ENCODE peak calls at places on chromosomes 2 and 18, in five cellular contexts. O, A, W, V and C are unnamed samples.

GRCh38 chr2:18597618-18598017 is 8.2 kb upstream of the NT5C1B start:
- DNase-seq in O (no peak), A (no peak), W (no peak), V (no peak), C (no peak)

GRCh38 chr2:61575447-61575859 is 37.3 kb upstream of the XPO1 start:
- DNase-seq in O (peak; percentile 15), A (no peak), W (no peak), V (no peak), C (no peak)

GRCh38 chr2:55590810-55591440 is 26.5 kb downstream of the PPP4R3B start:
- DNase-seq in O (peak; percentile 11), A (peak; percentile 27), W (no peak), V (no peak), C (no peak)

GRCh38 chr18:45321520-45321919 is 293.8 kb upstream of the SLC14A2 start:
- DNase-seq in O (no peak), A (no peak), W (no peak), V (no peak), C (no peak)

GRCh38 chr2:111662039-111662740 is 221.8 kb downstream of the ANAPC1 start:
- DNase-seq in O (no peak), A (no peak), W (no peak), V (no peak), C (no peak)

GRCh38 chr2:15511686-15512085 is 49.4 kb downstream of the NBAS start:
- DNase-seq in O (no peak), A (no peak), W (no peak), V (no peak), C (no peak)

GRCh38 chr2:2021995-2022394 is 277.7 kb upstream of the PXDN start:
- DNase-seq in O (no peak), A (no peak), W (no peak), V (no peak), C (no peak)

GRCh38 chr2:28160986-28161425 is 231.7 kb upstream of the FOSL2 start:
- DNase-seq in O (no peak), A (no peak), W (no peak), V (no peak), C (no peak)

GRCh38 chr2:222730346-222731065 is 59.0 kb downstream of the MOGAT1 start:
- DNase-seq in O (peak; percentile 55), A (no peak), W (no peak), V (no peak), C (peak; percentile 34)

GRCh38 chr2:207473203-207473865 is 56.4 kb upstream of the CREB1 start:
- DNase-seq in O (peak; percentile 30), A (no peak), W (peak; percentile 30), V (peak; percentile 44), C (peak; percentile 51)

GRCh38 chr18:3585656-3586509 is 135.9 kb downstream of the TGIF1 start:
- DNase-seq in O (no peak), A (peak; percentile 93), W (peak; percentile 92), V (peak; percentile 63), C (peak; percentile 73)

GRCh38 chr2:238155761-238156694 is 2.7 kb upstream of the ERFE start:
- DNase-seq in O (no peak), A (no peak), W (no peak), V (no peak), C (no peak)

GRCh38 chr2:58651930-58652329 is 410.8 kb upstream of the FANCL start:
- DNase-seq in O (no peak), A (no peak), W (no peak), V (no peak), C (no peak)

GRCh38 chr2:111884592-111884964 is 585 bp upstream of the ANAPC1 start:
- DNase-seq in O (no peak), A (no peak), W (no peak), V (no peak), C (no peak)

GRCh38 chr2:47172156-47172921 is 17.2 kb upstream of the STPG4 start:
- DNase-seq in O (no peak), A (no peak), W (peak; percentile 72), V (no peak), C (no peak)

GRCh38 chr2:98637401-98638144 is 29.2 kb downstream of the UNC50 start:
- DNase-seq in O (peak; percentile 67), A (no peak), W (no peak), V (no peak), C (no peak)

GRCh38 chr18:77059294-77059916 is 73.2 kb downstream of the MBP start:
- DNase-seq in O (no peak), A (peak; percentile 52), W (peak; percentile 65), V (no peak), C (peak; percentile 67)

GRCh38 chr18:74626311-74626874 is 28.7 kb downstream of the ZNF407 start:
- DNase-seq in O (no peak), A (no peak), W (no peak), V (no peak), C (no peak)

GRCh38 chr18:8791171-8791651 is 85.9 kb downstream of the MTCL1 start:
- DNase-seq in O (no peak), A (no peak), W (peak; percentile 23), V (no peak), C (peak; percentile 60)

GRCh38 chr2:42098571-42099430 is 51.0 kb downstream of the PKDCC start:
- DNase-seq in O (no peak), A (no peak), W (no peak), V (no peak), C (no peak)

GRCh38 chr18:57122906-57123510 is 23.9 kb upstream of the BOD1L2 start:
- DNase-seq in O (no peak), A (no peak), W (no peak), V (no peak), C (no peak)

GRCh38 chr2:219509780-219510511 is 4.3 kb upstream of the ASIC4 start:
- DNase-seq in O (no peak), A (peak; percentile 85), W (peak; percentile 60), V (no peak), C (peak; percentile 83)

GRCh38 chr18:12254137-12254819 is at the start of gene CIDEA:
- DNase-seq in O (no peak), A (peak; percentile 31), W (no peak), V (no peak), C (no peak)

GRCh38 chr18:31684279-31685096 is at the start of gene B4GALT6:
- DNase-seq in O (no peak), A (peak; percentile 19), W (no peak), V (peak; percentile 34), C (peak; percentile 83)

GRCh38 chr2:206784559-206785353 is 19.4 kb downstream of the FASTKD2 start:
- DNase-seq in O (no peak), A (no peak), W (no peak), V (no peak), C (no peak)

GRCh38 chr2:233746475-233747282 is 13.4 kb upstream of the UGT1A1 start:
- DNase-seq in O (no peak), A (no peak), W (no peak), V (no peak), C (no peak)

GRCh38 chr2:55842009-55842408 is 81.6 kb downstream of the EFEMP1 start:
- DNase-seq in O (no peak), A (no peak), W (no peak), V (no peak), C (no peak)

GRCh38 chr2:39620067-39620466 is 45.6 kb upstream of the TMEM178A start:
- DNase-seq in O (no peak), A (peak; percentile 20), W (peak; percentile 17), V (no peak), C (peak; percentile 27)

DNA sequence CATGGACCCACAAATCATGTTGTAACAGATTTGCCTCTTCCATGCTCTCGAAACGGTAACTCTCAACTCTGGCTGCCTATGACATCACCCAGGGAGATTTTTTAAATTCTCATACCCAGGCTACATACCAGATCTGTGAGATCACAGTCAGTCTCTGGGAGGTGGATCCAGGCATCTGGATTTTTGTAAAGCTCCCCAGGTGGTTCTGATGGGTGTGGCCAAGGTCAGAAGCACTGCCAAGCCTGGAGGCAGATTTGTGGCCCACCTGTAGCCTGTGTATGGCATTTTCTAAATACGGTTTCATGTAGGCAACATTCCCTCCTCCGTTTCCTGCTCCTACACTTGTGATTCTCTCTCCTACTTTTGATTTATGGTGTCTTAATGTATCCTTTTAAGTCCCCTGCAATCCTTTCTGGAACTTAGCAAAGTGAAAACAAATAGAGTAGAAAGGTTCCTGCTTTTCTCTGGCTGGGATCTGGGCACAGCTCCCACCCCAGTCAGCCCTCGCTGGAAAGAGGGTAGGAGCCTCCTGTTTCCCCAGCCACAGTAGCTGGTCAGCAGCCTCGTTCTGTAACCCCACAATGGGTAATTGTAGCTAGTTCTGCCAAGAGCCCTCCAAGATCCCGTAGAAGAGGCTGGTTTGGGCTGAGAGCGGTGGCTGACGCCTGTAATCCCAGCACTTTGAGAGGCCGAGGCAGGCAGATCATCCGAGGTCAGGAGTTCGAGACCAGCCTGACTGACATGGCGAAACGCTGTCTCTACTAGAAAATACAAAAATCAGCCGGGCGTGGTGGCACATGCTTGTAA is 96.2 kb downstream of the KLHL29 start:
- DNase-seq in O (no peak), A (no peak), W (peak; percentile 20), V (peak; percentile 82), C (no peak)
- TF ChIP-seq RAD21 in O (no peak), A (no peak), W (no peak), V (no peak), C (no peak)

DNA sequence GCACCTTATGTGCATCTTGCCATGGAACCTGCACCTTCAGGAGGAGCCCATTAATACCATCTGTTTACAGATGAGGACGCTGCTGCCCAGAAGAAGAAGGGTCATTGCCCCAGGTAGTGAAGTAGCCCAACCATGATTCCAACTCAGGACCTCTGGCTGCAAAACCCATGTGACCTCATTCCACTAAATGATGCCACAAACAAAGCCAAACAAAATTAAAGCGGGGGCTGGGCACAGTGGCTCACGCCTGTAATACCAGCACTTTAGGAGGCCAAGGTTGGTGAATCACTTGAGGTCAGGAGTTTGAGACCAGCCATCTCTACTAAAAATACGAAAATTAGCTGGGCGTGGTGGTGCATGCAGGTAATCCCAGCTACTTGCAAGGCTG is 202.1 kb downstream of the EIPR1 start:
- DNase-seq in O (no peak), A (no peak), W (no peak), V (no peak), C (no peak)
- TF ChIP-seq TAF1 in O (no peak), A (no peak), W (no peak), V (no peak), C (no peak)

GRCh38 chr2:180653481-180653880 is 326.9 kb upstream of the UBE2E3 start:
- DNase-seq in O (no peak), A (no peak), W (no peak), V (no peak), C (no peak)
- TF ChIP-seq RAD21 in O (no peak), A (no peak), W (no peak), V (no peak), C (no peak)

GRCh38 chr18:415627-416612 is 84.6 kb downstream of the COLEC12 start:
- DNase-seq in O (no peak), A (no peak), W (no peak), V (no peak), C (no peak)

GRCh38 chr18:416928-417327 is 83.6 kb downstream of the COLEC12 start:
- DNase-seq in O (no peak), A (no peak), W (no peak), V (no peak), C (no peak)

GRCh38 chr18:415047-415446 is 85.5 kb downstream of the COLEC12 start:
- DNase-seq in O (no peak), A (no peak), W (no peak), V (no peak), C (no peak)

GRCh38 chr18:410103-410502 is 90.4 kb downstream of the COLEC12 start:
- DNase-seq in O (no peak), A (no peak), W (no peak), V (no peak), C (no peak)

DNA sequence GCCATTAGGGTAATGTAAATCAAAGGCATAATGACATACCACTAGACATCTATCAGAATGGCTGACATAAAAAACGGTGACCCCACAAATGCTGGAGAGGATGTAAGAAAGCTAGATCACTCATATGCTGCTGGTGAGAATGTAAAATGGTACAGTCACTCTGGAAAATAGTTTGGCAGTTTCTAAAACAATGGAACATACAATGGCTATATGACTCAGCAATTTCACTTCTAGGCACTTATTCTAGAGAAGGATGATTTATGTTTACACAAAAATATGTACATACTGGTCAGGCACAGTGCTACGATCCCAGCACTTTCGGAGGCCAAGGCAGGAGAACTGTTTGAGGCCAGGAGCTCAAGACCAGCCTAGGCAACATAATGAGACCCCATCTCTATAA is 87.2 kb downstream of the COLEC12 start:
- DNase-seq in O (no peak), A (no peak), W (no peak), V (no peak), C (no peak)
- TF ChIP-seq TAF1 in O (no peak), A (no peak), W (no peak), V (no peak), C (no peak)